ENCODE peak calls at places on chromosomes 6 and 20, in nine cellular contexts. W, Z, P, N, Y, U, V, D and K are unnamed samples.

GRCh38 chr6:77456531-77457248 is 6.6 kb downstream of the HTR1B start:
- DNase-seq in V (no peak), W (peak; percentile 29), P (no peak), Y (peak; percentile 65), U (peak; percentile 83), D (no peak), N (peak; percentile 99), Z (peak; percentile 99), K (no peak)

GRCh38 chr6:167987811-167988495 is 9.5 kb upstream of the KIF25 start:
- DNase-seq in U (peak; percentile 85), D (no peak), P (no peak), Z (peak; percentile 19), W (no peak), Y (no peak), V (no peak), N (no peak), K (no peak)

GRCh38 chr6:107571354-107571753 is 81.4 kb downstream of the SOBP start:
- DNase-seq in N (no peak), W (no peak), V (no peak), D (no peak), U (no peak), Z (no peak), Y (no peak), P (no peak), K (no peak)

GRCh38 chr6:142518761-142519160 is 217.0 kb downstream of the ADGRG6 start:
- DNase-seq in W (no peak), Y (no peak), N (no peak), Z (no peak), V (no peak), P (no peak), U (no peak), D (no peak), K (no peak)

GRCh38 chr20:56222201-56222600 is 26.3 kb upstream of the MC3R start:
- DNase-seq in Y (no peak), P (no peak), W (no peak), D (no peak), N (no peak), V (peak; percentile 17), Z (peak; percentile 1), U (no peak), K (no peak)

GRCh38 chr6:16049178-16049577 is 79.7 kb upstream of the MYLIP start:
- DNase-seq in U (no peak), V (no peak), N (peak; percentile 23), W (no peak), Z (peak; percentile 23), D (no peak), Y (no peak), P (no peak), K (no peak)

GRCh38 chr20:51366155-51366886 is 176.2 kb downstream of the NFATC2 start:
- DNase-seq in Y (peak; percentile 37), P (no peak), D (peak; percentile 87), N (peak; percentile 99), W (no peak), V (peak; percentile 90), U (peak; percentile 96), Z (peak; percentile 100), K (no peak)

GRCh38 chr6:154715449-154715848 is 17.8 kb upstream of the SCAF8 start:
- DNase-seq in V (no peak), Y (no peak), D (no peak), W (no peak), U (no peak), Z (no peak), N (no peak), P (no peak), K (no peak)

GRCh38 chr6:86943819-86944407 is 6.6 kb downstream of the HTR1E start:
- DNase-seq in V (no peak), D (no peak), U (no peak), Y (no peak), Z (no peak), P (no peak), N (no peak), W (no peak), K (no peak)

GRCh38 chr6:108312604-108313003 is 17.8 kb downstream of the AFG1L start:
- DNase-seq in W (no peak), Y (no peak), V (no peak), D (no peak), U (no peak), N (no peak), P (no peak), Z (no peak), K (no peak)

GRCh38 chr6:139373154-139373927 is 1.1 kb downstream of the CITED2 start:
- DNase-seq in Z (peak; percentile 53), D (peak; percentile 89), N (peak; percentile 85), Y (no peak), P (peak; percentile 66), U (peak; percentile 62), W (peak; percentile 81), V (no peak), K (no peak)

GRCh38 chr6:2157441-2158127 is 87.8 kb downstream of the GMDS start:
- DNase-seq in U (no peak), W (no peak), N (peak; percentile 71), P (no peak), Y (peak; percentile 48), V (peak; percentile 37), D (no peak), Z (peak; percentile 90), K (no peak)

GRCh38 chr6:16519265-16520242 is 241.7 kb downstream of the ATXN1 start:
- DNase-seq in Y (no peak), Z (no peak), W (no peak), U (no peak), P (no peak), N (no peak), D (no peak), V (no peak), K (no peak)

GRCh38 chr6:127201321-127201720 is 65.3 kb upstream of the RNF146 start:
- DNase-seq in W (no peak), V (no peak), N (peak; percentile 77), Y (no peak), D (no peak), Z (peak; percentile 87), P (no peak), U (peak; percentile 88), K (no peak)

GRCh38 chr6:109455161-109455501 is 441 bp downstream of the MICAL1 start:
- DNase-seq in P (no peak), W (peak; percentile 49), D (no peak), N (no peak), U (no peak), Y (no peak), V (no peak), Z (no peak), K (no peak)

GRCh38 chr6:123589317-123589716 is 47.4 kb downstream of the TRDN start:
- DNase-seq in P (no peak), N (no peak), V (no peak), D (no peak), Y (no peak), W (no peak), U (no peak), Z (no peak), K (no peak)

GRCh38 chr6:88480822-88481221 is 314.7 kb upstream of the CNR1 start:
- DNase-seq in N (no peak), Y (no peak), P (no peak), W (no peak), U (no peak), D (no peak), Z (no peak), V (no peak), K (no peak)

GRCh38 chr20:16922834-16923233 is 174.7 kb downstream of the OTOR start:
- DNase-seq in Y (no peak), W (no peak), V (peak; percentile 80), Z (peak; percentile 93), P (no peak), U (peak; percentile 91), D (no peak), N (peak; percentile 90), K (no peak)

GRCh38 chr20:49801882-49802281 is 10.7 kb upstream of the SLC9A8 start:
- DNase-seq in Y (no peak), N (no peak), Z (no peak), W (no peak), U (no peak), D (no peak), V (no peak), P (no peak), K (no peak)
- TF ChIP-seq CTCF in Y (no peak), N (no peak), Z (no peak), W (no peak), U (no peak), D (no peak), V (no peak), P (no peak), K (no peak)

GRCh38 chr20:45685896-45686295 is 15.9 kb upstream of the WFDC11 start:
- DNase-seq in Y (no peak), V (no peak), W (peak; percentile 23), D (no peak), U (peak; percentile 65), Z (no peak), P (no peak), N (peak; percentile 10), K (no peak)
- TF ChIP-seq CTCF in Y (no peak), V (no peak), W (no peak), D (no peak), U (peak; percentile 23), Z (peak; percentile 4), P (no peak), N (peak; percentile 29), K (peak; percentile 23)

DNA sequence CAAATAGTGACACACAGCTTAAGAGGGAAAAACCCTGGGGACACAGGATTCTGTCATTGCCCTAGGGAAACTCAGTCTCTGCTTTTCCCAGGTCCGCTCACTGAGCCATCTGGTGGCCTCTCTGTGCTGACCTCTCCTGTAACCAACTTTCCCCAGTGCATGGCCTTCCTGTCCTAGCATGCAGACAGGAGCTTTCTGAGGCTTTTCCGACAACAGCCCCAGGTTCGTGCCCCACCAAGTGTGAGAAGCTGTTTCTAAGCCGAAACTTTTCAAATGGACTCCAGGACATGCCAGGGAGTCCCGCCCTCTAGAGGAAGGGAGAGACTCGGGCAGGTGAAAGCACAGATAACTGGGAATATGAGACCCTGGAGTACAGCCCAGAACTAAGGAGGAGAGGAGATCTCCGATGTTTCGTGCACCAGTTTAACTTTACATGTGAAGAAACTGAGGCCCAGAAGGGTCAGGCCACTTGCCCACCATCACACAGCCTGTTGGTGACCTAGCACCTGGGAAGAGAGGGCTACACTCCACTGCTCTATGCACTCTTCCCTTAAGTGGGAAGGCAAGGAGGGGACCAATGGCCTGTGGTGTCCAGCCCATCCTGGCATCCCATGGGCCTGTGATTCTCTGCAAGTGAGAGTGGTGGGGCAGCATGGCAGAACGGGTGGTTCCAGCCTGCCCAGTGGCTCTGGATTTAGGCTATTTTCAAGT is 46.2 kb downstream of the RPP40 start:
- DNase-seq in Y (no peak), Z (no peak), N (no peak), U (peak; percentile 81), D (no peak), W (no peak), V (no peak), P (no peak), K (no peak)
- TF ChIP-seq CTCF in Y (peak; percentile 51), Z (no peak), N (peak; percentile 44), U (peak; percentile 20), D (peak; percentile 9), W (peak; percentile 18), V (no peak), P (no peak), K (peak; percentile 47)

DNA sequence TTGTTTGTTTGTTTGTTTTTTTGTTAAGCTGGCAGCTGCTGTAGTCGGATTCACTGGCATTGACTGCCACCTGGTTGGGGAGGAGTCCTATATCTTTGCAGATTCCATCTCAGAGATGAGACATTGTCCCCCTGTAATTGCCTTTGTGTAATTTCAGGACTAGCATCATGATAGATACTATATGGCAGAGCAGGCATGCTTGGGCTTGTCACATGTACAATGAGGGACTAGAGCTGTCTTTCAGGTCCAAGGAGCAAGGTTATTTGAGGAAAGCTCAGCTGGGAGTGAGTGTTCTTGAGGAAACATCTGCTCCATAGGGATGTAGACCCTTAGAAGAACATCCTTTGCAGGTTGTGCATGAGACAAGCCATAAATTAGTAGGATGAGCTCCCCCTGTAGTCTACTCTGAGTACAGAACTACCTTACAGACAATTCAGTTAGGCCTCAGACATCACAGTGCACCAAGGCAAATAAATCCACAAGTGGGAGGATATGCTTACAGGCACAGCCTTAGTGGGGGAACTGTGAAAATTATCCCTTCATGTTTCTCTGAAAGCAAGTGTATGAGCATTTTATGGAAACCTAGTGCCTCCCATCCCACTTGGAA is 62.1 kb downstream of the BMP2 start:
- DNase-seq in W (no peak), U (peak; percentile 71), V (no peak), D (no peak), Z (peak; percentile 2), P (no peak), Y (no peak), N (peak; percentile 41), K (no peak)
- TF ChIP-seq CTCF in W (no peak), U (peak; percentile 33), V (no peak), D (peak; percentile 36), Z (peak; percentile 38), P (no peak), Y (no peak), N (peak; percentile 51), K (peak; percentile 23)